ENCODE peak calls at places on chromosome 4, in ten cellular contexts. One of them, this sample, is unnamed. For H3K27me3, the result is how much of the 10 kb centered on the place peaks cover.

GRCh38 chr4:105329081-105329480 is 144.8 kb downstream of the PPA2 start:
- DNase-seq in neural progenitor cell: no peak
- DNase-seq in fibroblast of lung: no peak
- DNase-seq in colonic mucosa: no peak
- DNase-seq in bronchial epithelial cell: no peak
- DNase-seq in GM23248: no peak
- DNase-seq in CD4-positive, alpha-beta T cell: no peak
- DNase-seq in stomach: no peak
- DNase-seq in thoracic aorta: no peak
- DNase-seq in uterus: no peak
- DNase-seq in this sample: no peak

GRCh38 chr4:110310795-110311194 is 112.4 kb upstream of the ELOVL6 start:
- DNase-seq in colonic mucosa: no peak
- DNase-seq in stomach: no peak
- DNase-seq in bronchial epithelial cell: no peak
- DNase-seq in neural progenitor cell: no peak
- DNase-seq in fibroblast of lung: no peak
- DNase-seq in thoracic aorta: no peak
- DNase-seq in GM23248: no peak
- DNase-seq in uterus: no peak
- DNase-seq in CD4-positive, alpha-beta T cell: no peak
- DNase-seq in this sample: no peak

GRCh38 chr4:184775854-184776555 is 42.1 kb upstream of the CENPU start:
- DNase-seq in uterus: no peak
- DNase-seq in colonic mucosa: no peak
- DNase-seq in neural progenitor cell: no peak
- DNase-seq in stomach: no peak
- DNase-seq in GM23248: no peak
- DNase-seq in CD4-positive, alpha-beta T cell: no peak
- DNase-seq in fibroblast of lung: no peak
- DNase-seq in bronchial epithelial cell: no peak
- DNase-seq in thoracic aorta: no peak
- DNase-seq in this sample: no peak

GRCh38 chr4:177012918-177013545 is 220.3 kb upstream of the VEGFC start:
- DNase-seq in fibroblast of lung: no peak
- DNase-seq in uterus: no peak
- DNase-seq in stomach: no peak
- DNase-seq in neural progenitor cell: no peak
- DNase-seq in thoracic aorta: no peak
- DNase-seq in GM23248: no peak
- DNase-seq in CD4-positive, alpha-beta T cell: no peak
- DNase-seq in colonic mucosa: no peak
- DNase-seq in bronchial epithelial cell: peak
- DNase-seq in this sample: no peak

GRCh38 chr4:48248559-48248953 is 21.1 kb downstream of the TEC start:
- DNase-seq in GM23248: no peak
- DNase-seq in fibroblast of lung: no peak
- DNase-seq in CD4-positive, alpha-beta T cell: no peak
- DNase-seq in neural progenitor cell: no peak
- DNase-seq in colonic mucosa: no peak
- DNase-seq in uterus: no peak
- DNase-seq in thoracic aorta: no peak
- DNase-seq in stomach: no peak
- DNase-seq in bronchial epithelial cell: no peak
- DNase-seq in this sample: no peak

GRCh38 chr4:73726000-73726399 is 14.4 kb upstream of the CXCL8 start:
- DNase-seq in CD4-positive, alpha-beta T cell: no peak
- DNase-seq in stomach: no peak
- DNase-seq in colonic mucosa: no peak
- DNase-seq in uterus: no peak
- DNase-seq in neural progenitor cell: no peak
- DNase-seq in fibroblast of lung: peak
- DNase-seq in thoracic aorta: no peak
- DNase-seq in GM23248: peak
- DNase-seq in bronchial epithelial cell: peak
- DNase-seq in this sample: peak

GRCh38 chr4:125140966-125141495 is 173.7 kb upstream of the FAT4 start:
- DNase-seq in GM23248: peak
- DNase-seq in stomach: no peak
- DNase-seq in CD4-positive, alpha-beta T cell: no peak
- DNase-seq in neural progenitor cell: no peak
- DNase-seq in colonic mucosa: no peak
- DNase-seq in bronchial epithelial cell: peak
- DNase-seq in fibroblast of lung: peak
- DNase-seq in thoracic aorta: no peak
- DNase-seq in uterus: no peak
- DNase-seq in this sample: no peak

GRCh38 chr4:109462802-109463201 is 29.2 kb downstream of the SEC24B start:
- DNase-seq in uterus: no peak
- DNase-seq in GM23248: peak
- DNase-seq in CD4-positive, alpha-beta T cell: no peak
- DNase-seq in neural progenitor cell: no peak
- DNase-seq in fibroblast of lung: no peak
- DNase-seq in bronchial epithelial cell: peak
- DNase-seq in stomach: no peak
- DNase-seq in thoracic aorta: no peak
- DNase-seq in colonic mucosa: no peak
- DNase-seq in this sample: no peak

GRCh38 chr4:122788935-122789334 is 37.7 kb upstream of the FGF2 start:
- DNase-seq in fibroblast of lung: no peak
- DNase-seq in thoracic aorta: no peak
- DNase-seq in colonic mucosa: no peak
- DNase-seq in uterus: no peak
- DNase-seq in bronchial epithelial cell: no peak
- DNase-seq in neural progenitor cell: no peak
- DNase-seq in GM23248: no peak
- DNase-seq in CD4-positive, alpha-beta T cell: no peak
- DNase-seq in stomach: no peak
- DNase-seq in this sample: no peak

GRCh38 chr4:103075435-103075893 is 1.1 kb downstream of the SLC9B2 start:
- DNase-seq in colonic mucosa: no peak
- DNase-seq in GM23248: peak
- DNase-seq in bronchial epithelial cell: no peak
- DNase-seq in stomach: no peak
- DNase-seq in thoracic aorta: no peak
- DNase-seq in fibroblast of lung: peak
- DNase-seq in uterus: no peak
- DNase-seq in neural progenitor cell: no peak
- DNase-seq in CD4-positive, alpha-beta T cell: no peak
- DNase-seq in this sample: peak

GRCh38 chr4:76998251-76998901 is 48.8 kb downstream of the SEPTIN11 start:
- DNase-seq in bronchial epithelial cell: no peak
- DNase-seq in stomach: no peak
- DNase-seq in fibroblast of lung: peak
- DNase-seq in GM23248: peak
- DNase-seq in thoracic aorta: no peak
- DNase-seq in neural progenitor cell: peak
- DNase-seq in CD4-positive, alpha-beta T cell: no peak
- DNase-seq in colonic mucosa: no peak
- DNase-seq in uterus: no peak
- DNase-seq in this sample: no peak

GRCh38 chr4:84451546-84451945 is 47.5 kb downstream of the NKX6-1 start:
- DNase-seq in thoracic aorta: no peak
- DNase-seq in bronchial epithelial cell: peak
- DNase-seq in colonic mucosa: no peak
- DNase-seq in fibroblast of lung: no peak
- DNase-seq in CD4-positive, alpha-beta T cell: no peak
- DNase-seq in GM23248: peak
- DNase-seq in stomach: no peak
- DNase-seq in neural progenitor cell: peak
- DNase-seq in uterus: no peak
- DNase-seq in this sample: no peak

GRCh38 chr4:119667802-119668201 is 39.2 kb upstream of the PDE5A start:
- DNase-seq in stomach: no peak
- DNase-seq in fibroblast of lung: no peak
- DNase-seq in CD4-positive, alpha-beta T cell: no peak
- DNase-seq in bronchial epithelial cell: no peak
- DNase-seq in uterus: no peak
- DNase-seq in colonic mucosa: no peak
- DNase-seq in thoracic aorta: no peak
- DNase-seq in GM23248: peak
- DNase-seq in neural progenitor cell: no peak
- DNase-seq in this sample: no peak

GRCh38 chr4:70280567-70280966 is 38.2 kb downstream of the CSN3 start:
- DNase-seq in colonic mucosa: no peak
- DNase-seq in CD4-positive, alpha-beta T cell: no peak
- DNase-seq in bronchial epithelial cell: no peak
- DNase-seq in thoracic aorta: no peak
- DNase-seq in neural progenitor cell: no peak
- DNase-seq in stomach: no peak
- DNase-seq in GM23248: no peak
- DNase-seq in uterus: no peak
- DNase-seq in fibroblast of lung: no peak
- DNase-seq in this sample: no peak

GRCh38 chr4:61149278-61149677 is 50.8 kb upstream of the ADGRL3 start:
- DNase-seq in GM23248: no peak
- DNase-seq in colonic mucosa: no peak
- DNase-seq in fibroblast of lung: peak
- DNase-seq in CD4-positive, alpha-beta T cell: no peak
- DNase-seq in uterus: no peak
- DNase-seq in stomach: no peak
- DNase-seq in neural progenitor cell: no peak
- DNase-seq in thoracic aorta: no peak
- DNase-seq in bronchial epithelial cell: peak
- DNase-seq in this sample: no peak

GRCh38 chr4:78336093-78336943 is 215.3 kb upstream of the ANXA3 start:
- DNase-seq in neural progenitor cell: no peak
- DNase-seq in GM23248: peak
- DNase-seq in fibroblast of lung: peak
- DNase-seq in bronchial epithelial cell: peak
- DNase-seq in CD4-positive, alpha-beta T cell: no peak
- DNase-seq in thoracic aorta: no peak
- DNase-seq in stomach: no peak
- DNase-seq in uterus: no peak
- DNase-seq in colonic mucosa: no peak
- DNase-seq in this sample: peak

GRCh38 chr4:16969696-16970135 is 71.3 kb upstream of the LDB2 start:
- DNase-seq in neural progenitor cell: no peak
- DNase-seq in CD4-positive, alpha-beta T cell: no peak
- DNase-seq in stomach: peak
- DNase-seq in thoracic aorta: no peak
- DNase-seq in GM23248: peak
- DNase-seq in fibroblast of lung: peak
- DNase-seq in uterus: peak
- DNase-seq in colonic mucosa: peak
- DNase-seq in bronchial epithelial cell: peak
- DNase-seq in this sample: no peak

GRCh38 chr4:101763576-101763975 is 27.0 kb upstream of the BANK1 start:
- DNase-seq in uterus: no peak
- DNase-seq in bronchial epithelial cell: no peak
- DNase-seq in neural progenitor cell: no peak
- DNase-seq in stomach: no peak
- DNase-seq in GM23248: no peak
- DNase-seq in CD4-positive, alpha-beta T cell: no peak
- DNase-seq in fibroblast of lung: no peak
- DNase-seq in colonic mucosa: no peak
- DNase-seq in thoracic aorta: no peak
- DNase-seq in this sample: no peak

GRCh38 chr4:184699941-184700340 is 34.0 kb downstream of the CENPU start:
- DNase-seq in thoracic aorta: no peak
- DNase-seq in neural progenitor cell: no peak
- DNase-seq in uterus: no peak
- DNase-seq in stomach: no peak
- DNase-seq in GM23248: peak
- DNase-seq in fibroblast of lung: peak
- DNase-seq in colonic mucosa: no peak
- DNase-seq in CD4-positive, alpha-beta T cell: no peak
- DNase-seq in bronchial epithelial cell: no peak
- DNase-seq in this sample: no peak

DNA sequence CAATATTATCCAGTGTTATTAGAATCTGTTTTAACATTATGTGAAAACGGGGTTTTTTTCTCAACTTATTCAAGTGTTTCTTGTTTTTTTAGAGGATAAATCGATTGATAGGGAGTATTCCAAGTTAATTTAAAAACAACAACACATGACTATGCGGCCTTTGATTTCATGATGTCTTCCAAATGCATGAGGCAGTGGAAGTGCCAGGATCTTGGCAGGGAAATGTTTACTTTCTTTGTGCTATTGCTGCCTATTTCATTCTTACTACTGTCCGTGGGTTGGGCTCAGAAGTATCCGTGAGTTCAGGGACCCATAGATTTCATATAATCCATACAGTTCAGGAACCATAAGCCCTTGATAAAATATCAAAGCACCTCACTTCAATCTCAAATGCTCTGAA is 64.6 kb downstream of the ABCG2 start:
- DNase-seq in GM23248: no peak
- DNase-seq in colonic mucosa: no peak
- DNase-seq in CD4-positive, alpha-beta T cell: no peak
- DNase-seq in thoracic aorta: no peak
- DNase-seq in bronchial epithelial cell: no peak
- DNase-seq in neural progenitor cell: no peak
- DNase-seq in fibroblast of lung: no peak
- DNase-seq in uterus: no peak
- DNase-seq in stomach: no peak
- DNase-seq in this sample: no peak
- H3K27me3 ChIP-seq in GM23248: under half
- H3K27me3 ChIP-seq in colonic mucosa: under half
- H3K27me3 ChIP-seq in CD4-positive, alpha-beta T cell: under half
- H3K27me3 ChIP-seq in thoracic aorta: under half
- H3K27me3 ChIP-seq in bronchial epithelial cell: under half
- H3K27me3 ChIP-seq in neural progenitor cell: under half
- H3K27me3 ChIP-seq in fibroblast of lung: under half
- H3K27me3 ChIP-seq in uterus: under half
- H3K27me3 ChIP-seq in stomach: under half
- H3K27me3 ChIP-seq in this sample: under half

GRCh38 chr4:54229631-54230478 is 762 bp downstream of the PDGFRA start:
- DNase-seq in thoracic aorta: no peak
- DNase-seq in CD4-positive, alpha-beta T cell: no peak
- DNase-seq in neural progenitor cell: peak
- DNase-seq in fibroblast of lung: peak
- DNase-seq in bronchial epithelial cell: no peak
- DNase-seq in GM23248: peak
- DNase-seq in colonic mucosa: no peak
- DNase-seq in uterus: no peak
- DNase-seq in stomach: no peak
- DNase-seq in this sample: no peak
- H3K27me3 ChIP-seq in thoracic aorta: under half
- H3K27me3 ChIP-seq in CD4-positive, alpha-beta T cell: half or more
- H3K27me3 ChIP-seq in neural progenitor cell: half or more
- H3K27me3 ChIP-seq in fibroblast of lung: under half
- H3K27me3 ChIP-seq in bronchial epithelial cell: under half
- H3K27me3 ChIP-seq in GM23248: under half
- H3K27me3 ChIP-seq in colonic mucosa: half or more
- H3K27me3 ChIP-seq in uterus: half or more
- H3K27me3 ChIP-seq in stomach: under half
- H3K27me3 ChIP-seq in this sample: under half

GRCh38 chr4:56215138-56215793 is 172.0 kb downstream of the AASDH start:
- DNase-seq in CD4-positive, alpha-beta T cell: no peak
- DNase-seq in fibroblast of lung: peak
- DNase-seq in colonic mucosa: no peak
- DNase-seq in stomach: no peak
- DNase-seq in thoracic aorta: no peak
- DNase-seq in GM23248: no peak
- DNase-seq in neural progenitor cell: no peak
- DNase-seq in bronchial epithelial cell: peak
- DNase-seq in uterus: no peak
- DNase-seq in this sample: no peak
- H3K27me3 ChIP-seq in CD4-positive, alpha-beta T cell: under half
- H3K27me3 ChIP-seq in fibroblast of lung: under half
- H3K27me3 ChIP-seq in colonic mucosa: under half
- H3K27me3 ChIP-seq in stomach: under half
- H3K27me3 ChIP-seq in thoracic aorta: under half
- H3K27me3 ChIP-seq in GM23248: under half
- H3K27me3 ChIP-seq in neural progenitor cell: under half
- H3K27me3 ChIP-seq in bronchial epithelial cell: under half
- H3K27me3 ChIP-seq in uterus: under half
- H3K27me3 ChIP-seq in this sample: under half

GRCh38 chr4:187576751-187577150 is 418.8 kb upstream of the ZFP42 start:
- DNase-seq in neural progenitor cell: no peak
- DNase-seq in stomach: no peak
- DNase-seq in fibroblast of lung: no peak
- DNase-seq in thoracic aorta: no peak
- DNase-seq in bronchial epithelial cell: no peak
- DNase-seq in uterus: no peak
- DNase-seq in GM23248: no peak
- DNase-seq in colonic mucosa: no peak
- DNase-seq in CD4-positive, alpha-beta T cell: no peak
- DNase-seq in this sample: no peak
- H3K27me3 ChIP-seq in neural progenitor cell: under half
- H3K27me3 ChIP-seq in stomach: under half
- H3K27me3 ChIP-seq in fibroblast of lung: under half
- H3K27me3 ChIP-seq in thoracic aorta: under half
- H3K27me3 ChIP-seq in bronchial epithelial cell: under half
- H3K27me3 ChIP-seq in uterus: under half
- H3K27me3 ChIP-seq in GM23248: under half
- H3K27me3 ChIP-seq in colonic mucosa: under half
- H3K27me3 ChIP-seq in CD4-positive, alpha-beta T cell: under half
- H3K27me3 ChIP-seq in this sample: under half

This sample was measured in PC-9.